ENCODE peak calls at places on chromosomes 4 and X, in four cellular contexts. R is omental fat pad, T is DMS153, O is retina. X is an unnamed sample.

GRCh38 chrX:11564546-11564945 is 101.2 kb downstream of the ARHGAP6 start:
- DNase-seq in O (no peak), T (no peak), R (no peak), X (no peak)

GRCh38 chr4:102104278-102104677 is 241.0 kb downstream of the SLC39A8 start:
- DNase-seq in R (no peak), O (no peak), T (no peak), X (no peak)

GRCh38 chr4:145920205-145920604 is 18.4 kb downstream of the ZNF827 start:
- DNase-seq in T (no peak), R (no peak), O (no peak), X (no peak)

GRCh38 chr4:136637071-136637777 is 895.1 kb downstream of the PCDH18 start:
- DNase-seq in T (no peak), O (no peak), R (no peak), X (no peak)

GRCh38 chr4:138182838-138183426 is 59.2 kb downstream of the SLC7A11 start:
- DNase-seq in O (peak), R (no peak), T (peak), X (peak)

GRCh38 chr4:56215901-56216300 is 171.4 kb downstream of the AASDH start:
- DNase-seq in O (no peak), T (no peak), R (no peak), X (peak)

GRCh38 chrX:155745792-155746191 is 133.0 kb upstream of the TMLHE start:
- DNase-seq in R (no peak), O (peak), T (peak), X (peak)

GRCh38 chrX:10106801-10107200 is 50.0 kb upstream of the CLCN4 start:
- DNase-seq in T (no peak), R (no peak), O (no peak), X (no peak)

GRCh38 chr4:145154573-145154972 is 25.8 kb downstream of the OTUD4 start:
- DNase-seq in T (no peak), R (no peak), O (no peak), X (no peak)

GRCh38 chr4:109043286-109043685 is 259.2 kb downstream of the COL25A1 start:
- DNase-seq in O (no peak), T (no peak), R (no peak), X (no peak)

GRCh38 chr4:174524242-174524641 is 2.0 kb upstream of the HPGD start:
- DNase-seq in O (no peak), R (no peak), T (no peak), X (no peak)

GRCh38 chr4:81069706-81070331 is 39.3 kb downstream of the BMP3 start:
- DNase-seq in R (no peak), T (peak), O (peak), X (peak)

GRCh38 chrX:46554942-46555341 is 9.7 kb upstream of the ZNF674 start:
- DNase-seq in R (no peak), O (no peak), T (no peak), X (no peak)

GRCh38 chrX:121755541-121755940 is 708.1 kb downstream of the GLUD2 start:
- DNase-seq in O (no peak), R (no peak), T (no peak), X (no peak)

GRCh38 chrX:74383611-74384010 is 37.7 kb upstream of the SLC16A2 start:
- DNase-seq in O (peak), R (no peak), T (no peak), X (peak)

GRCh38 chr4:173056271-173056670 is 112.3 kb upstream of the GALNT7 start:
- DNase-seq in R (no peak), O (no peak), T (peak), X (no peak)

GRCh38 chr4:135281230-135281629 is 1079.6 kb upstream of the PABPC4L start:
- DNase-seq in T (no peak), R (no peak), O (no peak), X (no peak)

GRCh38 chrX:35826503-35826902 is 28.4 kb downstream of the MAGEB16 start:
- DNase-seq in T (no peak), R (no peak), O (peak), X (no peak)

GRCh38 chr4:3449047-3449573 is 7.3 kb downstream of the HGFAC start:
- DNase-seq in R (no peak), T (no peak), O (no peak), X (no peak)

GRCh38 chrX:10397349-10397748 is 223.0 kb downstream of the MID1 start:
- DNase-seq in T (no peak), O (no peak), R (no peak), X (no peak)

X was measured in NCI-H748 treated with DMSO at 0.1 percent for 48 hours.